ENCODE peak calls at places on chromosomes 5 and 9, in four cellular contexts. F is stomach; W is HFF-Myc; E is stimulated activated CD4-positive, alpha-beta T cell treated with anti-CD3 and anti-CD28 coated beads, Interleukin-2, amount 100 ng/mL, for 48 hours. Y is an unnamed sample.

GRCh38 chr9:136242908-136243525 is 2.6 kb downstream of the QSOX2 start:
- DNase-seq in E (no peak), W (no peak), F (no peak), Y (no peak)

GRCh38 chr5:76790632-76791290 is 28.1 kb upstream of the F2RL1 start:
- DNase-seq in F (no peak), E (peak; percentile 8), W (peak; percentile 97), Y (no peak)

GRCh38 chr9:94937214-94937903 is 210.9 kb downstream of the AOPEP start:
- DNase-seq in F (no peak), W (peak; percentile 95), E (no peak), Y (no peak)

GRCh38 chr5:17679597-17680187 is 45.4 kb downstream of the TAF11L14 start:
- DNase-seq in E (no peak), F (no peak), W (no peak), Y (no peak)

GRCh38 chr5:116370886-116371285 is 203.7 kb downstream of the SEMA6A start:
- DNase-seq in W (no peak), F (no peak), E (no peak), Y (no peak)

GRCh38 chr9:133691191-133691590 is 47.0 kb downstream of the SARDH start:
- DNase-seq in E (no peak), F (no peak), W (no peak), Y (no peak)

GRCh38 chr9:113548221-113549041 is 84.9 kb downstream of the RGS3 start:
- DNase-seq in E (no peak), F (peak; percentile 62), W (no peak), Y (peak; percentile 43)

GRCh38 chr5:77076961-77077820 is 9.9 kb downstream of the ZBED3 start:
- DNase-seq in F (peak; percentile 79), E (peak; percentile 72), W (no peak), Y (no peak)

GRCh38 chr5:127799293-127799905 is 96.2 kb downstream of the CCDC192 start:
- DNase-seq in E (no peak), W (no peak), F (no peak), Y (no peak)

GRCh38 chr9:15370496-15371464 is 51.9 kb upstream of the SNAPC3 start:
- DNase-seq in W (no peak), E (no peak), F (no peak), Y (no peak)

Y was measured in hypothalamus.